ENCODE peak calls at places on chromosomes 5 and 9, in five cellular contexts. T is tibial nerve, A is HCT116, F is lower lobe of right lung, S is IMR-90. Y is an unnamed sample. For H3K9me3, the result is how much of the 10 kb centered on the place peaks cover.

GRCh38 chr9:713046-713445 is 128.5 kb upstream of the DMRT1 start:
- DNase-seq in S (no peak), A (no peak), T (no peak), F (no peak), Y (no peak)

GRCh38 chr5:38500861-38501260 is 55.6 kb downstream of the LIFR start:
- DNase-seq in F (no peak), S (peak), A (no peak), T (no peak), Y (no peak)

GRCh38 chr5:168679515-168679920 is 100.3 kb upstream of the PANK3 start:
- DNase-seq in A (peak), S (peak), F (no peak), T (peak), Y (peak)

GRCh38 chr9:105507096-105507495 is 50.8 kb upstream of the FKTN start:
- DNase-seq in S (no peak), F (no peak), A (no peak), T (no peak), Y (no peak)

GRCh38 chr5:96977228-96977627 is 41.3 kb downstream of the LNPEP start:
- DNase-seq in A (no peak), F (no peak), T (no peak), S (no peak), Y (no peak)

GRCh38 chr5:83035373-83036170 is 41.6 kb downstream of the TMEM167A start:
- DNase-seq in F (no peak), T (no peak), A (no peak), S (no peak), Y (no peak)

GRCh38 chr9:117247271-117247670 is 167.6 kb downstream of the ASTN2 start:
- DNase-seq in S (no peak), F (no peak), T (no peak), A (no peak), Y (no peak)

GRCh38 chr9:76036762-76037161 is 146.3 kb downstream of the PCSK5 start:
- DNase-seq in A (no peak), S (no peak), F (no peak), T (no peak), Y (no peak)

GRCh38 chr5:142878111-142878510 is 107.9 kb downstream of the ARHGAP26 start:
- DNase-seq in F (no peak), A (no peak), T (no peak), S (no peak), Y (no peak)

GRCh38 chr5:96254980-96255681 is 177.9 kb downstream of the PCSK1 start:
- DNase-seq in F (no peak), S (peak), A (no peak), T (no peak), Y (no peak)

GRCh38 chr5:32173394-32174010 is 617 bp downstream of the GOLPH3 start:
- DNase-seq in A (no peak), F (peak), T (peak), S (peak), Y (peak)

GRCh38 chr9:88965473-88965872 is 25.8 kb upstream of the S1PR3 start:
- DNase-seq in S (no peak), F (no peak), T (no peak), A (no peak), Y (no peak)

GRCh38 chr5:58122157-58122556 is 337.7 kb downstream of the PLK2 start:
- DNase-seq in A (no peak), S (no peak), T (no peak), F (no peak), Y (no peak)

GRCh38 chr9:113612216-113612747 is 148.8 kb downstream of the RGS3 start:
- DNase-seq in T (no peak), F (no peak), S (no peak), A (no peak), Y (no peak)

GRCh38 chr9:1514733-1515363 is 464.7 kb downstream of the DMRT2 start:
- DNase-seq in T (no peak), F (no peak), S (no peak), A (no peak), Y (no peak)

DNA sequence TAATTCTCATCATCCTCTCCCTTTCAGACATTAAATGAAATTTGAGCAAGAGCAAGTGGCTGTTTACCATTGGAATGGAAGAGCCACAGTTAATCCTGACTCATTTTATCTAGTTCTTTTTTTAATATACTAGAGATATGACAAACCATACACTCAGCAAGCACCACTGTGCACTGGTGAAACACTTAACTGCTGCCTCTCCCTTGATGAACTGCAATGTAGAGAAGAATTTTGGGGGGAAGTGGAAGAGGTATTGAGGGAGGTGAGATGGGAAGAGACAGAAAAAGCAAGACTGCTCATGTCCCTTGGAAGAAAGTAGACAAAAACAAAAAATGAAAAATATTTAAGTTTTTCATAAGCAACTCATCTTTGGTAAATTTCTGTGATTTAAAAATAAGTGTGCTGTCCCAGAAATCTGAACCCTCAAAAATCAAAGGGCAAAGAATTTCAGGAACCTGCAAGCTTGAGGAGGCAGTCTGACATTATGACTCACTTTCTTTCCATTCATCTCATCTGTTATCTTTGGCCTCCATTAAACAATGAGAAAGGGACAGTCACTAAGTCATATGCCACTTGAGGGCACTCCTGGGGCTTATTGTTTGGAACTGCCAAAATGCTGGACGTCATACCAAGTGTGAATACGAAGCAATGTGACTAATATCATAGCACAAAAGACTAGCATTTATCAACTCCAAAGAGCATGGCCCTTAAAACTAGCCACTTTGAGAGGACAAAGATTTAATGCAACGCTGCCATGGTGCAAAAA is 566.8 kb upstream of the DMAC1 start:
- DNase-seq in F (no peak), T (no peak), A (no peak), S (peak), Y (no peak)
- H3K9me3 ChIP-seq in F (under half), T (under half), A (under half), S (under half), Y (under half)

GRCh38 chr9:138072897-138073296 is 195.3 kb downstream of the CACNA1B start:
- DNase-seq in A (no peak), T (no peak), S (no peak), F (no peak), Y (no peak)
- H3K9me3 ChIP-seq in A (under half), T (under half), S (half or more), F (under half), Y (under half)

GRCh38 chr9:123832176-123832575 is 97.8 kb downstream of the DENND1A start:
- DNase-seq in F (no peak), S (no peak), A (no peak), T (no peak), Y (no peak)
- H3K9me3 ChIP-seq in F (under half), S (under half), A (under half), T (under half), Y (under half)

GRCh38 chr5:141373673-141374317 is at the start of gene PCDHGA6:
- DNase-seq in A (no peak), S (peak), T (no peak), F (no peak), Y (no peak)
- H3K9me3 ChIP-seq in A (under half), S (half or more), T (half or more), F (half or more), Y (under half)

GRCh38 chr9:136370037-136370436 is 3.4 kb downstream of the CARD9 start:
- DNase-seq in A (no peak), S (no peak), T (no peak), F (no peak), Y (no peak)

GRCh38 chr9:136373300-136374182 is at the start of gene CARD9:
- DNase-seq in S (no peak), T (no peak), A (no peak), F (peak), Y (no peak)

GRCh38 chr9:136370687-136371530 is 2.6 kb downstream of the CARD9 start:
- DNase-seq in T (no peak), A (no peak), S (peak), F (no peak), Y (no peak)

GRCh38 chr9:136372561-136373299 is 739 bp downstream of the CARD9 start:
- DNase-seq in S (peak), T (peak), F (peak), A (no peak), Y (no peak)

GRCh38 chr9:136372006-136372405 is 1.5 kb downstream of the CARD9 start:
- DNase-seq in A (no peak), S (no peak), F (no peak), T (no peak), Y (no peak)
- H3K9me3 ChIP-seq in A (under half), S (under half), F (under half), T (under half), Y (under half)

DNA sequence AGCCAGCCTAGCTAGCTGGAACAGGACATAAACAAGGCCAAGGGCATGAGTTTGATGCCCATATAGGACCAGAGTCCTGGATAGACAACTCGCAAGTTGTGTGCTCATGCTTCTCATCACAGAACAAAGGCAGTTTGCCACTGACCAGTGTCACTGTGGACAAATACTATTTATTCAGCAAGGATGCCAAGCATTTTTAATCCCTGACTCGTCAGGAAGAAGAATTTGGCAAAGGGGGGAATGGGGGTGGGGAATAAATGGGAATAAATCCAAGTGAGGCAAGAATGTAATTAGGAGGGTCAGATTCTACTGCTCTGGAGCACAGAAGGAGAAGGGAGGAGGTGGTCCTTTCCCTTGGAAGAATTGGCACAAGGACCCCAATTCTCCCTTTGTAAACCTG is 46.8 kb upstream of the ANKRD55 start:
- DNase-seq in S (peak), T (no peak), F (no peak), A (no peak), Y (no peak)
- H3K9me3 ChIP-seq in S (under half), T (under half), F (under half), A (under half), Y (under half)

GRCh38 chr9:93522736-93523135 is 53.6 kb upstream of the PHF2 start:
- DNase-seq in A (no peak), F (no peak), T (no peak), S (no peak), Y (no peak)

GRCh38 chr9:93520523-93520922 is 55.9 kb upstream of the PHF2 start:
- DNase-seq in F (no peak), T (no peak), S (no peak), A (no peak), Y (no peak)

GRCh38 chr9:93513606-93514005 is 60.2 kb upstream of the FAM120AOS start:
- DNase-seq in A (no peak), S (no peak), T (no peak), F (no peak), Y (no peak)

GRCh38 chr9:93517331-93517730 is 59.1 kb upstream of the PHF2 start:
- DNase-seq in S (peak), T (no peak), A (no peak), F (no peak), Y (no peak)
- H3K9me3 ChIP-seq in S (under half), T (under half), A (under half), F (under half), Y (under half)